ENCODE peak calls at places on chromosomes 1 and 21, in six cellular contexts. C is WTC11, S is AG10803, H is neural crest cell, P is A549, Z is mammary epithelial cell. L is an unnamed sample.

GRCh38 chr1:100699744-100700143 is 19.8 kb upstream of the VCAM1 start:
- DNase-seq in C (no peak), P (no peak), Z (no peak), H (no peak), S (peak), L (no peak)

GRCh38 chr21:45027241-45028196 is 46.9 kb upstream of the ADARB1 start:
- DNase-seq in C (no peak), S (no peak), H (no peak), Z (no peak), P (no peak), L (no peak)

GRCh38 chr1:77281491-77282186 is at the start of gene AK5:
- DNase-seq in Z (peak), H (peak), C (peak), S (peak), P (peak), L (no peak)

GRCh38 chr1:211476200-211476849 is 15.6 kb downstream of the RD3 start:
- DNase-seq in Z (peak), S (peak), C (peak), P (peak), H (peak), L (no peak)

GRCh38 chr1:81563632-81564031 is 237.1 kb upstream of the ADGRL2 start:
- DNase-seq in Z (no peak), P (no peak), S (no peak), H (no peak), C (no peak), L (no peak)

GRCh38 chr1:197440730-197441129 is 172.7 kb downstream of the CRB1 start:
- DNase-seq in P (no peak), S (no peak), H (no peak), C (no peak), Z (no peak), L (no peak)

GRCh38 chr1:90994461-90994860 is 27.4 kb downstream of the ZNF644 start:
- DNase-seq in P (no peak), H (no peak), C (no peak), Z (no peak), S (no peak), L (no peak)

GRCh38 chr1:64469977-64470669 is at the start of gene CACHD1:
- DNase-seq in S (peak), H (peak), P (peak), Z (peak), C (peak), L (peak)

GRCh38 chr1:32771561-32772280 is 45.4 kb downstream of the YARS1 start:
- DNase-seq in H (no peak), Z (no peak), P (no peak), S (no peak), C (peak), L (no peak)

GRCh38 chr1:240117202-240117769 is 25.6 kb downstream of the FMN2 start:
- DNase-seq in Z (no peak), P (no peak), H (no peak), S (no peak), C (no peak), L (no peak)

GRCh38 chr1:31033573-31033972 is 31.9 kb downstream of the PUM1 start:
- DNase-seq in S (no peak), H (no peak), Z (peak), C (no peak), P (no peak), L (no peak)

GRCh38 chr1:241157435-241157834 is 199.6 kb downstream of the RGS7 start:
- DNase-seq in S (no peak), Z (no peak), P (no peak), H (no peak), C (no peak), L (no peak)

GRCh38 chr21:38333290-38334272 is 76.8 kb downstream of the KCNJ15 start:
- DNase-seq in S (no peak), P (no peak), Z (no peak), H (no peak), C (no peak), L (no peak)

GRCh38 chr1:205013683-205014367 is 29.2 kb upstream of the CNTN2 start:
- DNase-seq in Z (peak), S (peak), C (no peak), P (no peak), H (no peak), L (no peak)

GRCh38 chr1:24666794-24667193 is 23.7 kb downstream of the SRRM1 start:
- DNase-seq in Z (no peak), P (no peak), S (no peak), H (no peak), C (no peak), L (no peak)

GRCh38 chr1:27341525-27342252 is at the start of gene SYTL1:
- DNase-seq in H (no peak), S (peak), Z (peak), C (peak), P (peak), L (peak)

GRCh38 chr1:27336756-27337155 is 5.1 kb upstream of the SYTL1 start:
- DNase-seq in P (no peak), S (no peak), H (no peak), C (no peak), Z (no peak), L (no peak)

GRCh38 chr1:27338751-27339150 is 3.1 kb upstream of the SYTL1 start:
- DNase-seq in S (no peak), C (no peak), Z (no peak), H (no peak), P (no peak), L (no peak)

GRCh38 chr1:27342391-27342777 is 562 bp downstream of the SYTL1 start:
- DNase-seq in P (no peak), H (no peak), Z (no peak), C (no peak), S (no peak), L (no peak)

GRCh38 chr1:27339213-27339612 is 2.6 kb upstream of the SYTL1 start:
- DNase-seq in P (no peak), C (no peak), Z (no peak), S (peak), H (no peak), L (no peak)
- TF ChIP-seq CTCF in P (no peak), C (no peak), Z (no peak), S (no peak), H (no peak), L (no peak)

DNA sequence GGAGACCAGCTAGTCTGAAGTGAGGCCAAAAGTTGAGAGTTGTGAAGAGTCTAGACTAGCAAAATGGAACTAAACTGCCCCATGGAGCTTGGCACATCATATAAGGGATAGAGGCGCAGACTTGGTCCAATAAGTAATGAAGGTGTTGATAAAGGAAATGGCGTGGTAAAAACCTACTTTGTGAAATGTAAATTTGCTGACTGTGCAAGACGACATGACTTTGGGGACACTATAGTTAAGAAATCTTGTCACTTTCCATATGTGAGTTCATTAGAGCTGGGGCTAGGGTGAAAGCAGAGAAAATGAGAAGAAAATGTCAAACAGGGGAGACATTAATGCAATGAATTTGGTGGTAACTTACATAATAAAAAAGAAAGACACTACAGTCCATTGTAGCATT is 50.1 kb downstream of the CLDN17 start:
- DNase-seq in Z (peak), S (no peak), P (no peak), C (no peak), H (no peak), L (peak)
- TF ChIP-seq CTCF in Z (no peak), S (no peak), P (no peak), C (no peak), H (no peak), L (no peak)

DNA sequence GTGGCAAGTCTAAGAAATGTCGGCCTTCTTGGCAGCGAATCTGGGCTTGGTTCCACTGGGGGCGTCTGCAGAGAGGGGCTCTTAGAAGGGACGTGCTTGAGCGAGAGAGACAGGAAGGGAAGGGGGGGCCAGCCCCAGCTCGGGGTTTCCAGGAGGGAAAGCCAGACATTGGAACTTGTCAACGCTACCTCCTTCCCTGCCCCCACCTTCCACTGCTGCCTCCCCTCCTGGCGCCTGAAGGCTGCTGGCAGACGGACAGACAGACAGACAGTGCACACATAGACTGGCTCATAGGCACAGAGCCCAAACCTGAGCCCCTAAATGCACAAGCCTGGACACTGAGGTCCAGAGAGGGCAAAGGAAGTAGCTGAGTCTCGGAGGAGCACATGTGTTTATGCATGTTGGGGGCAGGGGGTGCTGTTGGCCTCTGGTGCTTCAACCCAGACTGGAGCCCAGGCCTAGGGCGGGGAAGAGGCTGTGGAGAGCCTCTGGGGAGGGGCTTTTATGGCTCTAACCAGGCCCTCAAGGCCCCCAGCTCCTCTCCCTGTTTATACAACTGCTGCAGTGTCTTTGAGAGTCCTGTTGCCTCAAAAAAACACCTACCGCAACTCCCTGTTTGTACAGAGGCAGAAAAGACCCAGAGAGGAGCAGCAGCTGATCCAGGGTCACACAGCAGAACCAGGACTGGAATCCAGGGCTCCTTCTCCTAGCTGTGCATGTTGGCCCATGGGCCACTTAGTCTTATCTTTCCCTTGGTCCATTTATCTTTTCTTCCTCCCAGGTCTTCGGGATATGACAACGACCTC is 33.1 kb upstream of the WASF2 start:
- DNase-seq in C (peak), Z (no peak), H (peak), S (no peak), P (peak), L (no peak)
- TF ChIP-seq CTCF in C (no peak), Z (no peak), H (peak), S (peak), P (peak), L (peak)

DNA sequence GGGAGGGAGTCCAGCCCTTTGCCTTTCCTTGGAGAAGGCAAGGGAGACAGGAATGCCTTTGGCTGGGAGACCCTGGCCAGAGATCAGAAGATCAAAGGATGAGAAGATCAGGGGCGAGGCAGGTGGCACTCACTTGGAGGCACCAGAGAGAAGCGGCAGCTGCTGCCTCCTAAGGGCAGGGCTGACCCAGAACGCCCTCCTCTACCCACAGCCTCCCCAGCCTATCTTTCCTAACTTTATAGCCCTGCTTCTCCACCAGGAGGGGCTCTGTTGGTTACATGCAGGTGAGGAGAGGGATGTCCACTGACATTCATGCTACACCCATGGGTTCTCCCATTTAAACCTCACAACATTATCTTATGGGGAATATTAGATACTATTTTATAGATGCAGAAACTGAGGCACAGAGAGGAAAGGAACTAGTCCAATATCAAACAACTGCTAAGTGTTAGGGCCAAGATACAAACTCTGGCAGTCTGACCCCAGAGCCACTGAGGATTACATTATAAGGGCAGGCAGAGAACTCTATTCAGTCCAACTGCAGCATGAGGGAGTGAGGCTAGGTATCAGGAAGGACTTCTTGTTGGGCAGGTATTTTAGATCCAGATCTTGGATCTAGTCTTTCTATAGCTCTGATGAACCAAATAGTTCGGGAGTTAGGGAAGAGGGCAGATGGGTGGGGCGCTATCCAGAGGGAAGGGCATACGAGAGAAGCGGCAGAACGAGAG is 19.9 kb downstream of the LGR6 start:
- DNase-seq in Z (no peak), C (peak), S (no peak), H (no peak), P (peak), L (peak)
- TF ChIP-seq CTCF in Z (peak), C (no peak), S (no peak), H (peak), P (peak), L (peak)

DNA sequence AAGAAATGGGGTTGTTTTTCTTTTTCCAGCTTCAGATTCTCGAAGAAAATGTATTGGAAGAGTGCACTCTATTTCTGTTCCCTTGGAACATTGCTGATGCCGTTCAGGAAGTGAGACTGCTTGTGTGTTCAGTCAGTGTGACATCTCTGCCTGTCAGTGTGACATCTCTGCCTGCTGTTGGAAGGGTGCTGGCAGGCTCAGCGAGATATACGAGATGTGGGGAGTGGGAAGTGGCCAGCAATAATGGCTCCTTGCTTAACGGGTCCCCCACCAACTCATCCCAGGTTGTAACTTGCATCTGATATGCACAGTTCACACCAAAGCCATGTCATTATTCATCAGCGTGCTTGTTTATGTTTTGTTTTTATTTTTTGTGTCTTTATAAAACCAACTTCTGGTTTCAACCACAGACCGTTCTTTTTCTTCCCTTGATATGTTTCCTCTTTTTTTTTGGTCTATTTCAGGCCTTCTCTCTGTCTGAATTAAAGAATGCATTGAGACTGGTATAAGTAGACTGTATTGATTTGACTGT is 145.4 kb downstream of the GALNT2 start:
- DNase-seq in Z (no peak), C (no peak), H (no peak), S (no peak), P (no peak), L (no peak)
- TF ChIP-seq CTCF in Z (no peak), C (no peak), H (no peak), S (no peak), P (no peak), L (no peak)

DNA sequence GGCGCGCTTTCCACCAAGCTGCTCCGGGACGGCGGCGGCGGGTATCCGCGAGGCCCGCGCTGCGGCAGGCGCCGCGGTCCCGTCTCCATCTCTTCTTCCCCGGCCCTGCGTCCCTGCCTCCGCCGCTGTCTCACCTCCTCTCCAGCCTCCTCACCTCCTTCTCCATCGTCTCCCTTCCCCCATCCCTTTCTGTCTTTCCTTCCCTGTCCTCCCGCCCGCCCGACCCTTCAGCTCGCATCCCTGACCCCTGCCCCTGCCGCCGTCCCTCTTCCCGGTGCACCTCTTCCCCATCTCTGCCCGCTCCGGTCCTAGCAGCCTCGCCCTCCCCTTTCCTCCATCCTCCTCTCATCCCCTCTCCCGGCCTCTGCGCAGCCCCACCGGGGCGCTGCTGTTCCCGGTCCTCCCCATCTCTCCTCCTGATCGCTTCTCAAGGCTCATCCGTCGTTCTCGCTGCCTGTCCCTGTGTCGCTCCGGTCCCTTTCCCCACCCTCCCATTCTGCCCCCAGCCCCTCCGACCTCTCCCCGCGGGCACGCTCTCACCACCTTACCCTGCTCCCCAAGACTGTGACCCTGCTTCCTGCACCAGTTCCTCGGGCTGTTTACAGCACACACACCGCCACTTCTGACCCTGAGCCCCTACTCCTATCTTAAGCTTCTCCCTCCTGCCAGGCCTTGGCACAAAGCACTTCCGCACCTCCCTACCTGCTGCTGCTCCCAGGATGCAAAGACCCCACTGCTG is 758 bp upstream of the NPHP4 start:
- DNase-seq in H (no peak), P (no peak), S (no peak), C (no peak), Z (no peak), L (no peak)
- TF ChIP-seq CTCF in H (no peak), P (no peak), S (no peak), C (no peak), Z (no peak), L (no peak)

GRCh38 chr1:17922833-17923232 is 167.7 kb downstream of the ACTL8 start:
- DNase-seq in P (peak), H (peak), C (peak), S (peak), Z (peak), L (no peak)
- TF ChIP-seq CTCF in P (peak), H (peak), C (peak), S (peak), Z (peak), L (peak)

GRCh38 chr1:245079021-245079609 is 75.7 kb upstream of the KIF26B start:
- DNase-seq in S (peak), H (no peak), Z (peak), C (no peak), P (peak), L (peak)
- TF ChIP-seq CTCF in S (peak), H (peak), Z (peak), C (no peak), P (peak), L (peak)

GRCh38 chr1:200090252-200091159 is 63.0 kb downstream of the NR5A2 start:
- DNase-seq in H (no peak), Z (peak), C (peak), P (peak), S (peak), L (no peak)
- TF ChIP-seq CTCF in H (peak), Z (peak), C (peak), P (peak), S (peak), L (peak)

L was measured in foreskin keratinocyte.